ENCODE peak calls at places on chromosomes 13 and 19, in six cellular contexts. W is SK-N-SH, K is IMR-90, Q is K562, X is HepG2, C is GM12878. P is an unnamed sample.

GRCh38 chr19:51365211-51366049 is 758 bp downstream of the ETFB start:
- DNase-seq in K (peak), W (no peak), X (peak), C (no peak), Q (no peak), P (peak)

GRCh38 chr13:66831317-66831716 is 398.8 kb downstream of the PCDH9 start:
- DNase-seq in X (no peak), K (no peak), C (no peak), W (no peak), Q (no peak), P (no peak)

GRCh38 chr19:49216076-49216475 is 58.5 kb downstream of the TRPM4 start:
- DNase-seq in Q (peak), C (no peak), W (no peak), K (peak), X (no peak), P (peak)

GRCh38 chr13:79642596-79642995 is 161.6 kb downstream of the NDFIP2 start:
- DNase-seq in K (no peak), W (no peak), X (no peak), Q (no peak), C (no peak), P (no peak)

GRCh38 chr19:3095375-3096191 is 1.4 kb downstream of the GNA11 start:
- DNase-seq in X (peak), K (no peak), C (no peak), W (no peak), Q (peak), P (no peak)

GRCh38 chr19:30362156-30362754 is 9.9 kb upstream of the ZNF536 start:
- DNase-seq in C (no peak), W (no peak), X (no peak), Q (no peak), K (no peak), P (no peak)

GRCh38 chr13:95355491-95355890 is 54.2 kb upstream of the ABCC4 start:
- DNase-seq in K (peak), W (no peak), X (no peak), Q (no peak), C (no peak), P (no peak)

GRCh38 chr13:95858286-95859075 is 181.5 kb downstream of the DNAJC3 start:
- DNase-seq in X (no peak), W (no peak), C (no peak), K (peak), Q (no peak), P (no peak)

GRCh38 chr19:49355890-49356289 is 6.3 kb downstream of the TEAD2 start:
- DNase-seq in W (no peak), X (no peak), Q (no peak), C (no peak), K (no peak), P (no peak)

GRCh38 chr13:33229446-33230177 is 55.9 kb downstream of the STARD13 start:
- DNase-seq in Q (no peak), X (peak), C (no peak), W (peak), K (no peak), P (no peak)

GRCh38 chr13:24203726-24204295 is 43.3 kb downstream of the SPATA13 start:
- DNase-seq in Q (no peak), W (no peak), X (no peak), C (no peak), K (peak), P (no peak)

GRCh38 chr13:40206241-40207109 is 460.0 kb downstream of the FOXO1 start:
- DNase-seq in C (peak), K (peak), Q (no peak), X (no peak), W (no peak), P (no peak)

GRCh38 chr19:575527-576506 is 3.4 kb downstream of the BSG start:
- DNase-seq in C (no peak), W (peak), K (peak), X (no peak), Q (peak), P (no peak)

GRCh38 chr13:77062097-77062496 is 35.1 kb upstream of the FBXL3 start:
- DNase-seq in Q (no peak), X (no peak), K (peak), W (no peak), C (no peak), P (no peak)

GRCh38 chr13:99226493-99226892 is 25.8 kb downstream of the UBAC2 start:
- DNase-seq in Q (no peak), K (no peak), X (no peak), C (no peak), W (no peak), P (no peak)

GRCh38 chr19:42480335-42481095 is 37.8 kb upstream of the CXCL17 start:
- DNase-seq in C (no peak), Q (no peak), K (peak), X (peak), W (no peak), P (peak)

GRCh38 chr13:38785490-38785889 is 98.6 kb downstream of the FREM2 start:
- DNase-seq in W (no peak), X (no peak), K (no peak), C (no peak), Q (no peak), P (no peak)

GRCh38 chr19:58330458-58330857 is 3.7 kb downstream of the ZSCAN22 start:
- DNase-seq in W (no peak), X (no peak), K (peak), C (no peak), Q (peak), P (peak)

GRCh38 chr19:52296400-52296772 is 583 bp upstream of the ZNF480 start:
- DNase-seq in Q (peak), K (no peak), C (no peak), W (no peak), X (peak), P (no peak)

GRCh38 chr19:3094638-3095374 is 644 bp downstream of the GNA11 start:
- DNase-seq in X (no peak), W (no peak), C (no peak), Q (no peak), K (peak), P (no peak)

GRCh38 chr19:18989316-18989715 is 44.0 kb downstream of the SUGP2 start:
- DNase-seq in Q (no peak), W (no peak), X (no peak), K (no peak), C (no peak), P (no peak)

GRCh38 chr19:40089462-40089861 is 1.3 kb downstream of the ZNF780A start:
- DNase-seq in K (peak), X (no peak), C (no peak), Q (no peak), W (no peak), P (no peak)

GRCh38 chr13:45615501-45616101 is at the start of gene ERICH6B:
- DNase-seq in W (no peak), Q (no peak), X (no peak), C (no peak), K (peak), P (no peak)

GRCh38 chr13:107205318-107206112 is 637.6 kb upstream of the ARGLU1 start:
- DNase-seq in W (peak), X (peak), K (peak), Q (peak), C (no peak), P (peak)

GRCh38 chr19:17706750-17707181 is 12.5 kb upstream of the MAP1S start:
- DNase-seq in X (peak), W (peak), C (no peak), Q (peak), K (peak), P (peak)

GRCh38 chr13:32019612-32020233 is 11.9 kb upstream of the FRY start:
- DNase-seq in K (peak), Q (peak), C (peak), X (peak), W (peak), P (peak)

GRCh38 chr19:51274371-51274770 is 23.5 kb downstream of the SIGLECL1 start:
- DNase-seq in Q (no peak), C (no peak), W (no peak), X (no peak), K (no peak), P (no peak)

GRCh38 chr13:111480976-111481375 is 160.5 kb downstream of the TEX29 start:
- DNase-seq in Q (no peak), W (no peak), C (no peak), X (no peak), K (no peak), P (no peak)

GRCh38 chr19:57559008-57559403 is 657 bp downstream of the ZNF550 start:
- DNase-seq in X (peak), K (no peak), W (peak), C (no peak), Q (peak), P (peak)

GRCh38 chr13:97238432-97238831 is 16.3 kb downstream of the MBNL2 start:
- DNase-seq in Q (no peak), K (no peak), X (no peak), C (no peak), W (no peak), P (no peak)

GRCh38 chr13:86725105-86725504 is 925.9 kb upstream of the SLITRK6 start:
- DNase-seq in C (no peak), X (no peak), K (no peak), W (peak), Q (no peak), P (no peak)

GRCh38 chr13:46642254-46642653 is 89.3 kb downstream of the LRCH1 start:
- DNase-seq in W (no peak), K (no peak), Q (no peak), C (no peak), X (no peak), P (no peak)

GRCh38 chr19:58054792-58055482 is 4.1 kb upstream of the ZNF135 start:
- DNase-seq in X (no peak), W (no peak), K (peak), C (no peak), Q (no peak), P (no peak)

GRCh38 chr19:57141699-57142098 is 3.3 kb downstream of the ZIM3 start:
- DNase-seq in Q (no peak), X (no peak), K (no peak), C (no peak), W (no peak), P (no peak)

GRCh38 chr19:19860756-19861390 is 4.8 kb upstream of the ZNF253 start:
- DNase-seq in W (peak), X (no peak), K (no peak), Q (peak), C (no peak), P (no peak)

GRCh38 chr19:55459950-55460657 is 1.3 kb downstream of the ISOC2 start:
- DNase-seq in X (peak), W (peak), K (peak), Q (no peak), C (no peak), P (no peak)

GRCh38 chr19:16860118-16860517 is 28.7 kb upstream of the F2RL3 start:
- DNase-seq in K (no peak), W (no peak), Q (no peak), X (no peak), C (no peak), P (no peak)

GRCh38 chr19:10826846-10827245 is 9.2 kb downstream of the TMED1 start:
- DNase-seq in W (no peak), C (no peak), K (no peak), X (no peak), Q (no peak), P (no peak)

GRCh38 chr19:51263808-51264207 is 12.9 kb downstream of the SIGLECL1 start:
- DNase-seq in W (no peak), C (no peak), Q (no peak), K (no peak), X (no peak), P (no peak)

DNA sequence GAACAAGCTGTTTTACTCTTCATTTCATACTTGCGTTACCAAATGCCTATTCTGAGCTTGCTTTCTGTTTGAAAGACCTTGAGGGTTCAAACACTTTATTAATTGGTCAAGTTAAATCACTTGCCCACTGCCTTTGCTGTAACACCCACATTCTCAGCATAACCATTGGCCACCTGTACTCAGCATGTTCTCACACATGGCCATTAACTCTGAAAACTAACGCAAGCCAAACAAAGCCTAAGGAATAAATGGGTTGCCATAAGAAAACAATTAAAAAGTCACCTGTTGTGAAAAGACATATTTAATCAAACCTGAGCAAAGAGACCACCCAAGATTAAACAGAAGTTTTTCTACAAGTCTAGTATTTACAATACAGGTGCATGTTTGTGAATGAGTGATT is 517.2 kb upstream of the SPRY2 start:
- DNase-seq in W (no peak), Q (no peak), C (no peak), K (no peak), X (no peak), P (no peak)
- TF ChIP-seq SMC3 in W (no peak), Q (no peak), C (no peak), K (no peak), X (no peak), P (no peak)

DNA sequence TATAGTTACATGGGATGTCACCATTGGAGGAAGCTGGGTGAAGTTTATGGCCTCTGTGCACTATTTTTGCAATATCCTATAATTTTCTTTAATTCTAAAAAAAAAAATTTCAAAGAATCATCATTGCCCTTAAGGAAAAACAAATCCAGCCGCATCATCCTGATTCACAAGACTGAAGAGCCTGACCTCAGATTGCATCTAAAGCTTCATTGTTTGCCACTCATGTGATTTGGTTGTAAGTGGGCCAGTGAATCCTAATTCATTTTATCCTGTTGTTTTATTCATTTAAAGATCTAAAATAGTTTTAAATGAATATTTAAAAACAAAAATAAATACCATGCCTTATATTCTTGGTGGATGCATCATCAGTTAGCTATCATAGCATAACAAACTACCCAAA is 504.5 kb downstream of the TBC1D4 start:
- DNase-seq in K (no peak), C (no peak), X (no peak), Q (no peak), W (no peak), P (no peak)
- TF ChIP-seq SMC3 in K (no peak), C (no peak), X (no peak), Q (no peak), W (no peak), P (no peak)

GRCh38 chr13:35699805-35700204 is 223.3 kb upstream of the MAB21L1 start:
- DNase-seq in C (no peak), X (no peak), Q (no peak), W (no peak), K (peak), P (no peak)
- TF ChIP-seq SMC3 in C (no peak), X (no peak), Q (no peak), W (no peak), K (no peak), P (no peak)

GRCh38 chr13:41268764-41269163 is 5.4 kb upstream of the MTRF1 start:
- DNase-seq in X (no peak), K (peak), Q (no peak), W (no peak), C (no peak), P (peak)
- TF ChIP-seq SMC3 in X (no peak), K (no peak), Q (no peak), W (no peak), C (no peak), P (no peak)

GRCh38 chr13:108700421-108701170 is 71.2 kb downstream of the MYO16 start:
- DNase-seq in K (peak), Q (no peak), X (no peak), W (no peak), C (no peak), P (peak)
- TF ChIP-seq SMC3 in K (no peak), Q (no peak), X (no peak), W (no peak), C (no peak), P (peak)

DNA sequence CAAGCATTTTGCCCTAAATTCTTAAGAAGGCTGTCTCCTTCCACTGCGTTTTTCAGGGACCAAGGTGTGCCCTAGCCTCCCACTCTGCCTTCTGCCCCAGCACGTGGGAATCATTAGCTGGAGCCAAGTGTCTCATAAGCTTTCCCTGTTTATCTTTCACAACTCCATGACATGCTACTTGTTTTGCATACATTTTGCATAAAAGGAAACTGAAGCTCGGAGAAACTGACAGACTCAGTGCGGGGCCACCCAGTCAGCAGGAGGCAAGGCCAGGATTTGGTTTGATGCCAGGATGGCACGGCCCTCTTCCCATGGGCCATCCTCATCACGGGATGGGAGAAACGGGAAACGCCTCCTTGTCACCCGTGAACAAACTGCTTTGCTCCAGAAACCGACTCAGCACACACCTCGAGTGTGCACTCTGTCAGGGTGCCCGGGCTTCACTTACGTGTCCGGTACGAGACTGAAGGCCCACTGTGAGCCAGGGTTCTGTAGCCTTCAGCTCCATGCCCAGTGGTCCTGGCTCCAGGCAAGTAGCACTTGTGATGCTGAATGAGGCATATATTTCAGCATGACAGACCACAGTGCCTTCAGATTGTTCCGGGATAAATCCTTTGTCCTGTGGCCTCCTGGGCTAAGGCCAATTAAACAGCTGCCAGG is 9.6 kb downstream of the CEBPA start:
- DNase-seq in W (no peak), Q (no peak), K (no peak), C (no peak), X (no peak), P (peak)
- TF ChIP-seq SMC3 in W (no peak), Q (no peak), K (no peak), C (no peak), X (no peak), P (no peak)

DNA sequence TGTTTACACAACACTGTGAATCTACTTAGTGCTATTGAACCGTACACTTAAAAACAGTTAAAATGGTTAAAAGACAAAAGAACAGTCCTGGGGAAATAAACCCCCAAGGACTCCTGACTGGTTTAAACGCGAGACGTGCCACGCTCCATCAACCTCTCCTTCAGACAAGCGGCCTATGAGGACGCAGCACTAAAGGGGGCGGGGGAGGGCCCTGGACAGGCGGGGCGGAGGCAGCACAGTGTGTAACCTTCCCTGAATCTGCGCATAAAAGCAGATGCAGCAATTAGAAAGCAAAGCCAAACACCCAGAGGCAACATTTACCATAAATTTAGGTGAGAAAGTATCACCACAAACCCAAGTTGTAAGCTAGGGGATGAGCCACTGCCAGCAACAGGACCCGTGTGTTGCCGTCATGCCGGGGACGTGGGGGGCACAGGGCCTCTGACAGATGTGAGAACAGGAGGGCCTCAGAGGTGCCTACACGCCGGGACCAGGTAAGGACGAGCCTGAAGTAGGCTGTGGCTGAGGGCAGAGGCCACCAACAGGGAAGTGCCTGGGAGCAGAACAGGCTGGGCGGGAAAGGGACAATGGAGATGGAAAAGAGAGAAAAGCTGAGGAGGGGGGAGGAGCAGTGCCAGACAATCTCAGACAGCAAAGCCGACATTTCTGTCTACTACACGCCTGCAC is 15.3 kb upstream of the ADPRHL1 start:
- DNase-seq in C (no peak), W (no peak), X (no peak), Q (no peak), K (no peak), P (no peak)
- TF ChIP-seq SMC3 in C (no peak), W (no peak), X (no peak), Q (no peak), K (no peak), P (no peak)

P was measured in A549.